ENCODE peak calls at places on chromosomes 6 and 20, in eight cellular contexts. H, C, X, R, A, I, J and L are unnamed samples.

GRCh38 chr20:24163501-24163900 is 174.9 kb upstream of the GGTLC1 start:
- DNase-seq in H (no peak), C (no peak), X (no peak), R (peak), A (no peak), I (no peak), J (no peak), L (no peak)

GRCh38 chr6:3961581-3962225 is 112.5 kb downstream of the FAM50B start:
- DNase-seq in H (no peak), C (no peak), X (no peak), R (peak), A (no peak), I (no peak), J (no peak), L (no peak)

GRCh38 chr6:54491431-54491830 is 183.2 kb downstream of the TINAG start:
- DNase-seq in H (no peak), C (no peak), X (no peak), R (peak), A (no peak), I (no peak), J (no peak), L (no peak)

GRCh38 chr20:12093062-12093796 is 175.5 kb downstream of the BTBD3 start:
- DNase-seq in H (no peak), C (no peak), X (no peak), R (no peak), A (no peak), I (no peak), J (no peak), L (no peak)

GRCh38 chr6:19210849-19211590 is 626.1 kb upstream of the ID4 start:
- DNase-seq in H (no peak), C (no peak), X (no peak), R (peak), A (no peak), I (no peak), J (no peak), L (no peak)

GRCh38 chr6:136526196-136526930 is 23.9 kb downstream of the MAP7 start:
- DNase-seq in H (no peak), C (no peak), X (peak), R (peak), A (no peak), I (peak), J (peak), L (no peak)

GRCh38 chr6:167398214-167399050 is 73.5 kb downstream of the TTLL2 start:
- DNase-seq in H (no peak), C (no peak), X (no peak), R (no peak), A (no peak), I (no peak), J (no peak), L (no peak)

GRCh38 chr6:135128268-135128914 is 52.7 kb upstream of the MYB start:
- DNase-seq in H (no peak), C (peak), X (peak), R (no peak), A (no peak), I (no peak), J (no peak), L (no peak)

GRCh38 chr6:89290401-89291155 is 24.5 kb downstream of the GABRR2 start:
- DNase-seq in H (no peak), C (no peak), X (no peak), R (no peak), A (no peak), I (no peak), J (no peak), L (no peak)

GRCh38 chr6:151330130-151330715 is 61.1 kb downstream of the ZBTB2 start:
- DNase-seq in H (no peak), C (no peak), X (no peak), R (peak), A (peak), I (no peak), J (no peak), L (no peak)

GRCh38 chr6:131367206-131367873 is 205.7 kb upstream of the ARG1 start:
- DNase-seq in H (no peak), C (no peak), X (no peak), R (no peak), A (no peak), I (no peak), J (no peak), L (no peak)

GRCh38 chr6:75855047-75855446 is 106.0 kb downstream of the MYO6 start:
- DNase-seq in H (peak), C (no peak), X (no peak), R (peak), A (no peak), I (peak), J (peak), L (peak)

GRCh38 chr6:127738423-127738822 is 161.4 kb downstream of the C6orf58 start:
- DNase-seq in H (no peak), C (no peak), X (no peak), R (no peak), A (no peak), I (no peak), J (no peak), L (no peak)

GRCh38 chr6:132812756-132813172 is 1.6 kb upstream of the RPS12 start:
- DNase-seq in H (peak), C (no peak), X (no peak), R (no peak), A (no peak), I (no peak), J (no peak), L (no peak)

GRCh38 chr6:149451361-149452061 is 33.3 kb downstream of the ZC3H12D start:
- DNase-seq in H (peak), C (no peak), X (no peak), R (no peak), A (no peak), I (no peak), J (no peak), L (no peak)

GRCh38 chr6:138310294-138310693 is 67.4 kb upstream of the SMIM28 start:
- DNase-seq in H (no peak), C (no peak), X (no peak), R (no peak), A (no peak), I (no peak), J (no peak), L (no peak)

GRCh38 chr6:160279850-160280249 is 21.2 kb upstream of the SLC22A2 start:
- DNase-seq in H (no peak), C (no peak), X (no peak), R (peak), A (peak), I (no peak), J (no peak), L (no peak)